ENCODE peak calls at places on chromosomes 3 and 15, in eight cellular contexts. D is NCI-H146, L is Karpas-422, H is WTC11, P is GM12865, I is iris pigment epithelial cell, Y is OCI-LY7, R is fibroblast of mammary gland. G is an unnamed sample.

GRCh38 chr3:60399861-60400845 is 851.1 kb downstream of the FHIT start:
- DNase-seq in R (peak), L (no peak), I (peak), P (no peak), H (no peak), Y (no peak), D (peak), G (peak)

GRCh38 chr15:98513428-98513991 is 134.8 kb upstream of the IGF1R start:
- DNase-seq in I (no peak), Y (no peak), L (no peak), P (no peak), R (no peak), H (no peak), D (no peak), G (no peak)

GRCh38 chr3:27302891-27303290 is 66.3 kb downstream of the NEK10 start:
- DNase-seq in Y (no peak), R (no peak), P (no peak), D (no peak), I (no peak), H (no peak), L (no peak), G (no peak)

GRCh38 chr3:194300392-194300758 is 50.8 kb downstream of the CPN2 start:
- DNase-seq in L (no peak), D (no peak), I (peak), H (peak), P (no peak), R (peak), Y (no peak), G (no peak)

GRCh38 chr15:67592245-67592644 is 49.7 kb downstream of the MAP2K5 start:
- DNase-seq in D (no peak), L (no peak), H (no peak), I (no peak), P (no peak), R (no peak), Y (no peak), G (no peak)

GRCh38 chr15:67109141-67110034 is 44.0 kb downstream of the SMAD3 start:
- DNase-seq in Y (peak), D (no peak), I (peak), P (peak), H (no peak), R (peak), L (no peak), G (no peak)

GRCh38 chr15:89221543-89221942 is at the start of gene RLBP1:
- DNase-seq in L (no peak), I (no peak), P (no peak), D (no peak), R (no peak), Y (no peak), H (no peak), G (peak)

GRCh38 chr15:48021336-48022086 is 99.3 kb upstream of the SLC24A5 start:
- DNase-seq in R (peak), D (peak), H (no peak), L (no peak), Y (no peak), I (peak), P (no peak), G (peak)

GRCh38 chr3:186354100-186354499 is 7.9 kb downstream of the DGKG start:
- DNase-seq in Y (no peak), D (no peak), L (no peak), R (no peak), H (no peak), P (no peak), I (no peak), G (no peak)

GRCh38 chr15:58081891-58082290 is 16.4 kb upstream of the ALDH1A2 start:
- DNase-seq in P (no peak), Y (no peak), I (no peak), D (no peak), L (no peak), R (no peak), H (no peak), G (no peak)

GRCh38 chr15:26516102-26516980 is 256.5 kb downstream of the GABRB3 start:
- DNase-seq in P (no peak), Y (no peak), R (no peak), H (no peak), L (no peak), I (no peak), D (no peak), G (no peak)

GRCh38 chr15:69156726-69157381 is 3.6 kb upstream of the GLCE start:
- DNase-seq in R (no peak), D (no peak), Y (no peak), I (no peak), L (no peak), P (no peak), H (no peak), G (no peak)

GRCh38 chr15:39778031-39778430 is 4.6 kb downstream of the FSIP1 start:
- DNase-seq in D (peak), I (no peak), R (no peak), L (no peak), P (no peak), Y (no peak), H (no peak), G (no peak)

GRCh38 chr3:123522666-123523412 is 62.0 kb downstream of the HACD2 start:
- DNase-seq in Y (no peak), P (no peak), R (no peak), I (no peak), L (no peak), D (no peak), H (no peak), G (no peak)

GRCh38 chr3:128425142-128425845 is 41.4 kb downstream of the DNAJB8 start:
- DNase-seq in L (no peak), P (no peak), D (no peak), H (no peak), R (no peak), Y (no peak), I (no peak), G (no peak)

GRCh38 chr3:174423936-174424335 is 435.2 kb upstream of the NAALADL2 start:
- DNase-seq in R (no peak), Y (no peak), I (no peak), D (no peak), H (no peak), P (no peak), L (no peak), G (no peak)

GRCh38 chr15:25830844-25831443 is 32.2 kb downstream of the ATP10A start:
- DNase-seq in P (no peak), H (no peak), D (no peak), R (peak), Y (no peak), L (no peak), I (peak), G (no peak)

G was measured in mammary epithelial cell.